ENCODE peak calls at places on chromosomes 13 and 19, in six cellular contexts. Z, W, H, V, L and R are unnamed samples.

GRCh38 chr19:14977128-14977527 is 2.5 kb downstream of the SLC1A6 start:
- DNase-seq in Z (no peak), W (no peak), H (no peak), V (no peak), L (no peak), R (no peak)

GRCh38 chr19:13476071-13476470 is 30.2 kb downstream of the CACNA1A start:
- DNase-seq in Z (no peak), W (no peak), H (no peak), V (no peak), L (no peak), R (no peak)

GRCh38 chr19:41219924-41220567 is 1.0 kb downstream of the AXL start:
- DNase-seq in Z (peak), W (peak), H (no peak), V (no peak), L (peak), R (peak)

GRCh38 chr13:78787189-78787588 is 128.2 kb upstream of the OBI1 start:
- DNase-seq in Z (no peak), W (no peak), H (no peak), V (no peak), L (no peak), R (no peak)

GRCh38 chr19:2591537-2592291 is 110.8 kb downstream of the GNG7 start:
- DNase-seq in Z (no peak), W (no peak), H (no peak), V (no peak), L (no peak), R (no peak)

GRCh38 chr19:16628984-16629691 is 1.1 kb upstream of the MED26 start:
- DNase-seq in Z (peak), W (peak), H (peak), V (no peak), L (no peak), R (peak)

GRCh38 chr19:17706750-17707181 is 12.5 kb upstream of the MAP1S start:
- DNase-seq in Z (peak), W (peak), H (no peak), V (no peak), L (no peak), R (peak)

GRCh38 chr13:100825551-100825950 is 151.0 kb upstream of the TMTC4 start:
- DNase-seq in Z (peak), W (no peak), H (no peak), V (no peak), L (no peak), R (peak)

GRCh38 chr13:49097374-49097773 is 121.7 kb downstream of the FNDC3A start:
- DNase-seq in Z (peak), W (no peak), H (no peak), V (no peak), L (no peak), R (peak)

GRCh38 chr13:88429862-88430261 is 758.7 kb downstream of the SLITRK5 start:
- DNase-seq in Z (no peak), W (no peak), H (no peak), V (no peak), L (no peak), R (no peak)

GRCh38 chr13:74006666-74007065 is 127.5 kb downstream of the KLF12 start:
- DNase-seq in Z (no peak), W (no peak), H (no peak), V (no peak), L (no peak), R (peak)

GRCh38 chr19:29805026-29805925 is 6.5 kb upstream of the CCNE1 start:
- DNase-seq in Z (peak), W (no peak), H (no peak), V (no peak), L (no peak), R (no peak)

GRCh38 chr19:18020212-18021067 is 12.5 kb downstream of the ARRDC2 start:
- DNase-seq in Z (peak), W (peak), H (peak), V (no peak), L (peak), R (no peak)

GRCh38 chr19:8090932-8091331 is 38.4 kb downstream of the CCL25 start:
- DNase-seq in Z (no peak), W (no peak), H (no peak), V (no peak), L (no peak), R (no peak)

GRCh38 chr19:1167687-1168561 is 6.1 kb downstream of the SBNO2 start:
- DNase-seq in Z (no peak), W (no peak), H (no peak), V (no peak), L (no peak), R (peak)
- H3K4me3 ChIP-seq in Z (no peak), W (no peak), H (no peak), V (no peak), L (no peak), R (peak)

GRCh38 chr13:27797228-27797624 is 4.9 kb downstream of the GSX1 start:
- DNase-seq in Z (peak), W (no peak), H (no peak), V (no peak), L (no peak), R (peak)
- TF ChIP-seq CTCF in Z (no peak), W (no peak), H (no peak), V (no peak), L (no peak), R (peak)

DNA sequence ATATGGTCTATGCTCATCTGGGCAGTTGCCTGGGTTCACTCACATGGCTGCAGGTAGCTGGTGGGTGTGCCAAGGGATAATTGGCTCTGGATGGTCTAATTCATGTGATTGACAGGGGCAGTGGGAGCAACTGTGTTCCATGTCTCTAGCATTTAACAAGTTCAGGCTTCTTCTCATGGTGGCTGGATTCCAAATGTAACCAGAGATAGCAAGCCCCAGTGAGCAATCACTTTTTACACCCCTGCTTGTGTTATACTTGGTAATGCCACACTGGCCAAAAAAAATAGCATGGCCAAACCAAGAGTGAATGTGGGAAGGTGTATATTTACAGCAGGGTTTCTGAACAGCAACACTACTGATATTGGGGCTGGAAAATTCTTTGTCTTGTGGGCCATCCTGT is 89.6 kb upstream of the TNFSF11 start:
- DNase-seq in Z (no peak), W (no peak), H (no peak), V (no peak), L (no peak), R (peak)
- H3K4me3 ChIP-seq in Z (no peak), W (no peak), H (no peak), V (no peak), L (no peak), R (no peak)

GRCh38 chr13:42422681-42423080 is 150.7 kb downstream of the AKAP11 start:
- DNase-seq in Z (no peak), W (no peak), H (no peak), V (no peak), L (no peak), R (no peak)

GRCh38 chr13:42420304-42420703 is 148.4 kb downstream of the AKAP11 start:
- DNase-seq in Z (no peak), W (no peak), H (no peak), V (peak), L (no peak), R (no peak)

GRCh38 chr13:42412812-42413795 is 141.2 kb downstream of the AKAP11 start:
- DNase-seq in Z (peak), W (no peak), H (no peak), V (peak), L (no peak), R (no peak)

GRCh38 chr13:42418184-42418583 is 146.2 kb downstream of the AKAP11 start:
- DNase-seq in Z (no peak), W (no peak), H (no peak), V (no peak), L (no peak), R (no peak)

DNA sequence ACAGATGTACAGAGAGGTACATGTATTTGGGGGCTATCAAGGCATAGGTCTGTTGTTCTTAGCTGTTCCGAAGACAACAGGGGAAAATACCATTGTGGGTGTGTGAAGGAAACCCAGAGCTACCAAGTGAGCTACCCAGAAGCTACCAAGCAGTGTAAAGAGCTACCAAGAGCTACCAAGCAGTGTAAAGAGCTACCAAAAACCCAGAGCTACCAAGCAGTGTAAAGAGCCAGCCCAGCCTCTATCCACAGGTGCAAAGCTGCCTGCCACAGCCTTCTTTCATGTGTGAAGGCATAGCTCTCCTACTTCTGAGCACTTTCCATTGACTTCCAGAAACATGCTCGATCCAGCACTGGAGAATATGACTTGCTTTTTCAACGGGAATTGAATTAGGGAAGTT is 145.7 kb downstream of the AKAP11 start:
- DNase-seq in Z (no peak), W (no peak), H (no peak), V (no peak), L (no peak), R (no peak)
- TF ChIP-seq CTCF in Z (no peak), W (no peak), H (no peak), V (no peak), L (no peak), R (no peak)

GRCh38 chr13:36332986-36333385 is 13.2 kb downstream of the SPART start:
- DNase-seq in Z (peak), W (no peak), H (no peak), V (no peak), L (no peak), R (peak)

GRCh38 chr13:36323951-36324566 is 22.1 kb downstream of the SPART start:
- DNase-seq in Z (no peak), W (no peak), H (no peak), V (no peak), L (no peak), R (no peak)

GRCh38 chr13:36325912-36326311 is 20.3 kb downstream of the SPART start:
- DNase-seq in Z (no peak), W (no peak), H (no peak), V (no peak), L (no peak), R (no peak)

GRCh38 chr13:36328821-36329220 is 17.4 kb downstream of the SPART start:
- DNase-seq in Z (no peak), W (no peak), H (no peak), V (no peak), L (no peak), R (no peak)

DNA sequence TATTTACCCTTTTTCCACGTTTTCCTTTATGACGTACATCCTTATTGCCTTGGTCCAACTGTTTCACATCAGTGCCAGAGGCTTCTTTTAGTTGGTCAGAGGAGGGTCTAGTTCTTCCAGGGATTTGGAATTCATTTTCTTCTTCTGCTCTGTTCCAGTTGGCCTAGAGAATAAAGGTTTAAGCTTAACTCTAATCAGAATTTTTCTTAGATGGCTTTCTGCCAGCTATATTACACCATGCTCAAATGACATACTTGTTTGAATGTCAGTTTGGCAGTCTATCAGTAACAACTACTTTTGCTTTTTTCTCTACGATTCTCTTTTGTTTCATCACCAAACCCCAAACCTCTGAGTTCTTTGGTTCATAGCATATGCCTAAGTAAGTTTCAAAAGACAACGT is 16.8 kb downstream of the SPART start:
- DNase-seq in Z (peak), W (no peak), H (no peak), V (no peak), L (no peak), R (peak)
- H3K4me3 ChIP-seq in Z (no peak), W (no peak), H (no peak), V (no peak), L (no peak), R (no peak)

GRCh38 chr13:39729161-39729560 is 73.7 kb downstream of the COG6 start:
- DNase-seq in Z (no peak), W (no peak), H (no peak), V (no peak), L (no peak), R (no peak)
- TF ChIP-seq CTCF in Z (no peak), W (no peak), H (no peak), V (no peak), L (no peak), R (no peak)

DNA sequence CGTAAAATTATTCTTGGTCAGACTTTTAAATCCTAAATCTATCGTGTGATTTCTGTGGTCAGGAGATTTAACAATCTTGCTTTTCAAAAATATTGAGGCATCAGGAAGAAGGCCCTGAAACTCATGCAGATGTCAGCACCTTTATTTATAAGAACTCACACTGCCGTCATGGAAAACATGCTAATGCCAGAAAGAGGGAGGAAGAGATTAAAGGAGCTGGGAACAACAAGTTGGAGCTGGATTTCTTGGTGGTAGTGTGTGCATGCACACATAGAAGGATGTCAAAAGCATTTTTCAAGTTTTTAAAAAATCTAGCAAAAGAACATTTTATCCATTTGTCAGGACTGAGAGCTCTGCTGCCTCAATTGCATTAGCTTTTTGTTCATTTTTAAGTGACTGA is 342.5 kb downstream of the SPRY2 start:
- DNase-seq in Z (no peak), W (no peak), H (no peak), V (no peak), L (no peak), R (no peak)
- H3K4me3 ChIP-seq in Z (no peak), W (no peak), H (no peak), V (no peak), L (no peak), R (no peak)

DNA sequence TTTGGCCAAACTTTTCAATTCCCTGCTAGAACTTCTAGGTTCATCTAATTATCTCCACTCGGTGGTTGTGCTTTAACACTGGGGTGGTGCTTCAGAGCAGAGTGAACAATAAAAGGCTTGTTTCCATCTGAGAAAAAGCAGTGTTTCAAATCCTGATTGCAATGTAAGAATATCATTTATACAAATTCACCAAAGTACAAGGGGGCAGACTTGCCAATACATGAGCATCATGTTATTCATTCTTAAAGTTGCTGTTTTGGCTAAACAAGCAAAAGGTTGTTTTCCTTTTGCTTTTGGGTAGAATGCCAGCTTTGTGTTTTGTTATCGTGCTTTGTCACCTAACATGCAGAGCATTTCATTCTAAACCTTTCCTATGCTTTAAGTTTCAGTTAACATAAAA is 78.5 kb upstream of the UBAC2 start:
- DNase-seq in Z (peak), W (no peak), H (no peak), V (no peak), L (no peak), R (no peak)
- TF ChIP-seq CTCF in Z (no peak), W (no peak), H (no peak), V (no peak), L (no peak), R (no peak)

GRCh38 chr13:97226013-97226412 is 3.9 kb downstream of the MBNL2 start:
- DNase-seq in Z (no peak), W (no peak), H (no peak), V (no peak), L (no peak), R (no peak)
- H3K4me3 ChIP-seq in Z (peak), W (peak), H (no peak), V (no peak), L (peak), R (peak)

DNA sequence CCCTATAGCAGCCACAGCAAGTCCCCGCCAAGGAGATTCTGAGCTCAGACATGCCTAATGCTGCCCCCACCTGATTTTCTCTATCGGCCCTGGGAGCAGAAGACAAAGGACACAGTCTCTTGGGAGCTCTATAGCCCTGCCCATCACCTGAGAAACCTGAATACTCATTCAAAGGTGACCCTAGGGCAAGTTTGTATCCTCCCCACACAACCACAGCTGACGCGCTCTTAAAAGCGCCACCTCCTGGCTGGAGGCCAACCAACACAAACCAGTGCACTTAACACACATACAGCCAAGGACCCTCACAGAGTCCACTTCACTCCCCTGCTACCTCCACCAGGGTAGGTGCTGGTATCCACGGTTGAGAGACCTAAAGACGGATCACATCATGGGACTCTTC is 8.8 kb upstream of the IGFL4 start:
- DNase-seq in Z (no peak), W (no peak), H (no peak), V (no peak), L (no peak), R (no peak)
- TF ChIP-seq CTCF in Z (no peak), W (no peak), H (no peak), V (peak), L (no peak), R (no peak)